ENCODE peak calls at places on chromosomes 16 and 17, in four cellular contexts. A is A549, J is GM12878, M is K562. C is an unnamed sample.

GRCh38 chr17:75611746-75612437 is 21.3 kb upstream of the SMIM5 start:
- DNase-seq in A (no peak), J (no peak), M (no peak), C (no peak)

GRCh38 chr17:21042434-21043295 is at the start of gene USP22:
- DNase-seq in A (no peak), J (no peak), M (no peak), C (no peak)

GRCh38 chr17:75688209-75688771 is 21.2 kb downstream of the SAP30BP start:
- DNase-seq in A (no peak), J (no peak), M (no peak), C (no peak)

GRCh38 chr16:13296206-13296605 is 394.8 kb downstream of the SHISA9 start:
- DNase-seq in A (no peak), J (no peak), M (no peak), C (no peak)

GRCh38 chr16:57432505-57432904 is 14.7 kb downstream of the CIAPIN1 start:
- DNase-seq in A (no peak), J (no peak), M (no peak), C (no peak)

GRCh38 chr17:21218101-21218500 is 4.1 kb upstream of the TMEM11 start:
- DNase-seq in A (no peak), J (no peak), M (no peak), C (peak)

GRCh38 chr16:53695070-53695469 is 8.6 kb downstream of the RPGRIP1L start:
- DNase-seq in A (no peak), J (no peak), M (no peak), C (no peak)

GRCh38 chr17:79205688-79206205 is 131.1 kb downstream of the ENGASE start:
- DNase-seq in A (no peak), J (no peak), M (no peak), C (no peak)

GRCh38 chr17:19313746-19314651 is 48.5 kb downstream of the B9D1 start:
- DNase-seq in A (no peak), J (no peak), M (no peak), C (no peak)

GRCh38 chr17:55273579-55274370 is 9.0 kb downstream of the HLF start:
- DNase-seq in A (peak), J (no peak), M (no peak), C (peak)

GRCh38 chr16:65283238-65283651 is 161.4 kb upstream of the CDH11 start:
- DNase-seq in A (no peak), J (no peak), M (no peak), C (no peak)

GRCh38 chr17:77716289-77716929 is 242.1 kb upstream of the TNRC6C start:
- DNase-seq in A (no peak), J (no peak), M (no peak), C (no peak)

GRCh38 chr16:87945351-87946042 is 5.7 kb upstream of the BANP start:
- DNase-seq in A (peak), J (no peak), M (no peak), C (peak)

GRCh38 chr17:6551909-6552768 is 4.2 kb downstream of the PITPNM3 start:
- DNase-seq in A (no peak), J (no peak), M (no peak), C (peak)

GRCh38 chr16:23999663-24000062 is 163.9 kb downstream of the PRKCB start:
- DNase-seq in A (no peak), J (peak), M (no peak), C (no peak)

GRCh38 chr16:19196871-19197270 is 28.8 kb downstream of the SYT17 start:
- DNase-seq in A (no peak), J (no peak), M (no peak), C (no peak)

GRCh38 chr17:58002558-58002957 is 4.5 kb downstream of the SRSF1 start:
- DNase-seq in A (no peak), J (no peak), M (no peak), C (no peak)

GRCh38 chr16:28587386-28587785 is 9.5 kb downstream of the SULT1A2 start:
- DNase-seq in A (peak), J (no peak), M (no peak), C (no peak)

GRCh38 chr17:21353326-21354010 is 22.7 kb upstream of the KCNJ12 start:
- DNase-seq in A (no peak), J (no peak), M (no peak), C (no peak)

GRCh38 chr17:19019041-19019941 is 14.7 kb upstream of the FAM83G start:
- DNase-seq in A (no peak), J (no peak), M (peak), C (no peak)

GRCh38 chr16:87688876-87689815 is 76.6 kb downstream of the KLHDC4 start:
- DNase-seq in A (no peak), J (no peak), M (peak), C (no peak)

GRCh38 chr17:2214047-2214717 is 89.4 kb downstream of the SMG6 start:
- DNase-seq in A (no peak), J (no peak), M (peak), C (no peak)

GRCh38 chr17:39684369-39685043 is 3.4 kb downstream of the PGAP3 start:
- DNase-seq in A (no peak), J (no peak), M (no peak), C (no peak)

GRCh38 chr17:80220709-80221215 is 535 bp downstream of the SLC26A11 start:
- DNase-seq in A (no peak), J (no peak), M (no peak), C (peak)

DNA sequence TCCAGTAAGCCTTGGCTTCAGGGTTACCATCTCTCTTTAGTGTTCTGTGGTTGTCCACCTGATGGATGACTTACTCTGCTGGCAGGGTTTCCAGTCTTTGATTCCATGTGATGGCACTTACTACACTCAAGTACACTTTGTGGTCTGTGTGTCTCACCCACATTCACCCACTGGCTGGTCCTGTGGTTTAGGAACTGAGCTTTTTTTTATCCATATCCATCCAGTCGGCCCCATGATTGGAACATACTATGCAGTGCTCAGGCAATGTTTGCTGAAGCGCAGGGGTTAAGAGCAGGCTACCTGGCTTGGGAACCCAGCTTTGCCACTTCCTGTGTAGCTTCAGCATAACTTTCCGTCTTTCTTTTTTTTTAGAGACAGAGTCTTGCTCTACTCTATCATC is 2.8 kb upstream of the FUS start:
- DNase-seq in A (no peak), J (no peak), M (no peak), C (no peak)
- TF ChIP-seq JUNB in A (no peak), J (no peak), M (no peak), C (no peak)

GRCh38 chr17:66952031-66952524 is 12.4 kb upstream of the CACNG4 start:
- DNase-seq in A (peak), J (no peak), M (no peak), C (peak)

GRCh38 chr17:66953661-66954060 is 10.8 kb upstream of the CACNG4 start:
- DNase-seq in A (no peak), J (no peak), M (no peak), C (no peak)

GRCh38 chr17:66951605-66951953 is 12.9 kb upstream of the CACNG4 start:
- DNase-seq in A (peak), J (no peak), M (no peak), C (peak)

GRCh38 chr17:66954632-66955031 is 9.9 kb upstream of the CACNG4 start:
- DNase-seq in A (no peak), J (no peak), M (no peak), C (no peak)

DNA sequence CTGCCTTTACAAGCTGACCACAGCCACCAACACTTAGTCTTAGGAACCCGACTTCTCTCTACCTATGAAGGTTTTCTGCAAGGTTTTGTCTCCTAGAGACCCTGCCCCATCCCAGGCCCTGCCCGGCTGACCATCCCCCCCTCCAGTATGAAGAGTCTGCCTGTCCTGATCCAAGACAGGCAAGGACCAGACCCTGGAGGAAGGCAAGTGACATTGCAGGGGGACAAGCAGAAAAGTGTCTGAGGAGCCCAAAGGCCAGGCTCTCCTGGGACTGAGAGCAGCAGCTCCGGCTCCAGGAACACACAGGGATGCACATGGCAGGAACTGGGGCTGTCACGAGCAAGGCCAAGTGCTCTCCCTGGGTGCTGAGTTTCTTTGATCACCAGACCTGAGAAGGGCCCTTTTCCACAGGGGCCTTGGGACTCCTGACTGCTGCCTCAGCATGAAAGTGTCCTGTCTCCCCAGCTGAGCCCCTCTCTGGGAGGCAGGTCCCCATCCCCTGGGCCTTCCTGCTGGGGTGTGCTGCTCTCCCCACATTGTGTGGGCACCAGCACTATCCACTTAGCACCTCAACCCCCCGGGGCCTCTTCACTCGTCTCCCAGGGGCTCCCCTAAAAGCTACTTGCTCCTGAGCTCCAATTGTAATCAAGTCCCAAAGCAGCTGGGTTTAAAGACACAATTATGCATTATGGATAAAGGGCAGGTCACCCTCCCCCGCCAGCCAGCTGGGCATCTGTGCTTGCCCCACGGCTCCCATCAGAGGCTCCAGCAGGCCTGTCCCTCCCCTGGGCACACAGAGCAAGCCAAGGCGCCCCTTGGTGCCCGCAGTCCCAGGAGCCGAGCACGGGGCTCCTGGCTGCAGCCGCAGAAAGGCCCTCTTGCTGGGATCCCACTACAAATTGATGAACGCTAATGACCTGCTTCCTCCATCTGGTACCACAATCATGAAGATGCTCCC is 11.5 kb upstream of the CACNG4 start:
- DNase-seq in A (no peak), J (no peak), M (no peak), C (no peak)
- TF ChIP-seq JUNB in A (no peak), J (no peak), M (no peak), C (no peak)

DNA sequence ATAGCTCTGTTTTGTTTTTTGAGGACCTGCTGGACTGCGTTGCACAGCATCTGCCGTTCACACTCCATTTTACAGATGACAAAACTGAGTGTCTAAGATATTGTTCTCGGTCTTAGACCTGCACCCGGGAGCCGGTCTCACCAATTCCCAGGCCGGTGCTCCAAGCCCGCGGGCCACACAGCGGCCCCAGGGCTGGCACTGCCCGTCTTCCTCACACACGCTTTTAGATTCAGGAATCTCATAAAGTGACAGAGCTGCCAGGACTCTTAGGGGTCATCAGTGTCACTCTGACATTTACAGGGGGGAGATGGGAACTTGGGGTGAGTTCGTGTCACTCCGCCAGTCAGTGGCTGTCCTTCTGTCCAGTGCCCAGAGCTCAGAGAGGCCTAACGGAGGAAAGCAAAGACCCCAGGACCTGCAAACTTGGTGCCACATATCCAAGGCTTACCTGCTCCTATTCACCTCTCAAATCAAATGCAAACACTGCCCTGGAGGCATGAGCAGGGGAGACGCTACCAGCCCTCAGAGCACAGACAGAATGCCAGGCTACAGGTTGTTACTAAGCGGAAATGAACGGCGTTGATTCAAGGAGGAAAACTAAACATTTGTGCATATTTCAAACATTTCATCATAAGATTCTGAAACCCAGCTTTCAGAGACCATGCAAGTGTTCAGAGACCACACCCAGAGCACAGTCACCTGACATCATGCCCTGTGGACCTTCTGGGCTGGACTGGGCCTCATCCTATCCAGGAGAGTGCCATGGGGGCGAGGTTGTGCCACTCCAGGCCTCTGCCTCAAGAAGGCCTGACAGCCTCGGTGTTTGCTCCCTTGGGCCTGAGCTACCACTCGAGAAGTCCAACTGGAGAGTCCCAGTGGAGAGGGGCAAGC is 29.5 kb downstream of the TNFRSF13B start:
- DNase-seq in A (peak), J (no peak), M (no peak), C (no peak)
- TF ChIP-seq JUNB in A (no peak), J (no peak), M (no peak), C (no peak)

GRCh38 chr17:16962804-16963203 is 9.1 kb downstream of the TNFRSF13B start:
- DNase-seq in A (peak), J (no peak), M (no peak), C (peak)
- TF ChIP-seq JUNB in A (no peak), J (no peak), M (no peak), C (no peak)

DNA sequence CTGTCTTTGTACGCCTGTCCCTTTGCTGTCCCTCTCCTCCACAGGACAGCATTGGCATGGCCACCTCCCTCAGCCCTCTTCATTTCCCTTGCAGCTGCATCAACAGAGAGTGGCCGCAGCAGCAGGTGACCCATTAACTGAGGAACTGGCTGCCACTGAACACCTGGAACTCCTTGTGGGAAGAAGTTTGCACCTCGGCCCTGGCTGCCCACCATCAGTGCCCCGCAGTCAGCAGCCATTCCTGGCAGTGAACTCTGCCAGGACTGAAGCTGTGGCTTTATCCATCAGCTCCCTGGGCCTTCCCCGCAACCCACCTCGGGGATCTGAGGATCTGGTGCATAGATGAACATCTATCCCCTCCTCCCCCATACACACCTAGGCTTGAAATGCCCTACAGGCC is 13.1 kb upstream of the RNF135 start:
- DNase-seq in A (no peak), J (no peak), M (no peak), C (no peak)
- TF ChIP-seq JUNB in A (no peak), J (no peak), M (no peak), C (no peak)

C was measured in GM23338.